ENCODE peak calls at places on chromosomes 16 and 17, in four cellular contexts. S is H1, G is H9, M is IMR-90. X is an unnamed sample.

GRCh38 chr16:71775949-71776348 is 32.7 kb downstream of the AP1G1 start:
- DNase-seq in G (no peak), S (no peak), M (no peak), X (no peak)

GRCh38 chr17:7034955-7035590 is 742 bp upstream of the SLC16A13 start:
- DNase-seq in G (no peak), S (no peak), M (no peak), X (no peak)

GRCh38 chr17:42647778-42648177 is 11.3 kb upstream of the TUBG2 start:
- DNase-seq in S (no peak), G (no peak), M (no peak), X (no peak)

GRCh38 chr17:43169561-43170139 is 1.4 kb upstream of the NBR1 start:
- DNase-seq in S (no peak), M (peak; percentile 26), G (peak; percentile 54), X (peak; percentile 62)

GRCh38 chr16:57422026-57422944 is 17.7 kb downstream of the CCL17 start:
- DNase-seq in G (peak; percentile 51), M (peak; percentile 72), S (no peak), X (peak; percentile 74)

GRCh38 chr16:75818491-75818890 is 92.2 kb upstream of the CPHXL start:
- DNase-seq in G (no peak), S (no peak), M (no peak), X (no peak)

GRCh38 chr16:56425439-56425832 is at the start of gene AMFR:
- DNase-seq in S (peak; percentile 31), M (peak; percentile 80), G (peak; percentile 66), X (peak; percentile 88)

GRCh38 chr16:67654069-67654911 is 5.8 kb downstream of the ACD start:
- DNase-seq in M (no peak), S (no peak), G (no peak), X (no peak)

GRCh38 chr16:5450435-5451104 is 353.0 kb upstream of the EEF2KMT start:
- DNase-seq in G (peak; percentile 63), M (no peak), S (peak; percentile 64), X (peak; percentile 83)

GRCh38 chr16:3401719-3402397 is 843 bp downstream of the ZNF174 start:
- DNase-seq in S (no peak), G (peak; percentile 45), M (peak; percentile 18), X (peak; percentile 40)

GRCh38 chr16:2333772-2334379 is 6.7 kb downstream of the ABCA3 start:
- DNase-seq in M (no peak), G (no peak), S (no peak), X (peak; percentile 59)

GRCh38 chr16:15966420-15967222 is 17.2 kb downstream of the ABCC1 start:
- DNase-seq in S (no peak), M (peak; percentile 87), G (no peak), X (peak; percentile 58)

DNA sequence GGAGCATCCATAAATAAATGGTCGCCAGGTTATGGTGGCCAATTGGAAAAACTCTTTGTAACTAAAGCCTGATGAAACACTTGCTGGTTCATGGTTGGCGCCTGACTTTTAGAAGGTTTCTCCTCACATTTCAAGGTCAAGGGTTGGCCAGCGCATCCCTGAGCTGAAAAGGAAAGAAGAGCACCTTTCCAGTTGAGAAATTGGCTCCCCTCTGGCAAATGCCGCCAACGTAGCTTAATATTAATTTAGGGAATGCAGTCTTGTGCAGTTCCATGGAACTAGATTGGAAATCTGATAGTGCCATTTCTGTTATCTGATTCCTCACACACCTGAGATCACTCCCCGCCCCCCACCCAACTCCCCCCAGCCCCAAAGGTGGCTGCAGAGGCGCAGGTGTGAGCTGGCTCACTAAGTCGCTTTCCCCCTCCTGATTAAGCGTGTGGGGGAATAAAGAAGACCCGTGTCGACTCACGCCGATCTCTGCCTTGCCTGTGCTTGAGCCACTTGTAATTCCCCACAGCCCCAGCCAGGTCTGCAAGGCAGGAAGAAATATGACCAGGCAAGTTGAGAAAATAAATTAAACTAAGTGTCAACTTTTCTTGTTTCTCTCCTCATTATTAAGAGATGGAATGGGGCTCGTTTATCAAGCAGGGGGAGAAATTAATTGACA is 157.8 kb downstream of the CCDC182 start:
- DNase-seq in M (no peak), G (no peak), S (no peak), X (no peak)
- H3K56ac ChIP-seq in M (no peak overlapping the region), G (no peak overlapping the region), S (no peak overlapping the region), X (no peak overlapping the region)

GRCh38 chr16:77035361-77035760 is 155.6 kb upstream of the MON1B start:
- DNase-seq in G (no peak), M (no peak), S (no peak), X (no peak)
- H3K56ac ChIP-seq in G (no peak overlapping the region), M (no peak overlapping the region), S (no peak overlapping the region), X (no peak overlapping the region)

GRCh38 chr16:78684655-78685400 is 585.4 kb downstream of the WWOX start:
- DNase-seq in M (no peak), G (no peak), S (no peak), X (no peak)
- H3K56ac ChIP-seq in M (no peak overlapping the region), G (no peak overlapping the region), S (no peak overlapping the region), X (no peak overlapping the region)

DNA sequence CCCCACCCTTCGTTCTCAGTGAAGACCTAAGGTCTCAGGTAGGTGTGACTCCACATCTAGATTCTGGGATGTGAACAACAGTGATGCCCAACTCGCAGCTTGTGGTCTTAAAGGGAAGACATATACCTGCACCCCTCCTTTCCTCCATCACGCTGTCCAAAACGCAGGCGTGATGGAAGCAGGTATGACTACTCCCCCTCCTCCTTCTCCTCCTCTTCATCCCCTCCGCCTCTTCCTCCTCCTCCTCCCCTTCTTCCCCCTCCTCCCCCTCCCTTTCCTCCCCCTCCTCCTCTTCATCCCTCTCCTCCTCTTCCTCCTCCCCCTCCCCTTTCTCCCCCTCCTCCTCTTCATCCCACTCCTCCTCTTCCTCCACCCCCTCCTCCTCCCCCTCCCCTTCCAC is 352.3 kb downstream of the FOXL1 start:
- DNase-seq in G (no peak), S (no peak), M (no peak), X (no peak)
- H3K56ac ChIP-seq in G (no peak overlapping the region), S (no peak overlapping the region), M (no peak overlapping the region), X (no peak overlapping the region)

DNA sequence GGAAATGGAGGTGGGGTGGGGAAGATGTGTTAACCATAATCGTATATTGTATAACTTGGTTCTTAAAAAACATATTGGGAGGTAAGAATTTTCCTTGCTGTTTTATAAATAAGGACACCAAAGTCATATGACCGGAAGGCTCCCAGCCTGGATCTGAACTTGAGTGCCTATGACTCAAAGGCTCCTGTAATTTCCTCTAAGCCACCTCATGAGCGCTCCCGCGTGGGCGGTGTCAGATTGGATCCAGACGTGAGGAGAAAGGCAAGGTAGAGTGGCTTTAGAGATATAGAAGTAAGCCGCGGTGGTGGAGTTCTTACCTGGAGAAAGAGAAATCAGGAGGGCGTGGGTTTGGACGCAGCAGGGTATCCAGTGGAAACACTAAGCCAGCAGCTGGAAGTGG is 196.2 kb upstream of the NLRP1 start:
- DNase-seq in G (no peak), S (no peak), M (peak; percentile 79), X (no peak)
- H3K56ac ChIP-seq in G (no peak overlapping the region), S (no peak overlapping the region), M (peak overlapping the region; percentile 1), X (no peak overlapping the region)

GRCh38 chr17:78605429-78605828 is 28.2 kb upstream of the DNAH17 start:
- DNase-seq in G (no peak), M (no peak), S (no peak), X (no peak)
- H3K56ac ChIP-seq in G (no peak overlapping the region), M (no peak overlapping the region), S (no peak overlapping the region), X (no peak overlapping the region)

GRCh38 chr16:70495425-70496182 is 27.8 kb downstream of the COG4 start:
- DNase-seq in S (no peak), G (no peak), M (no peak), X (no peak)
- H3K56ac ChIP-seq in S (no peak overlapping the region), G (no peak overlapping the region), M (no peak overlapping the region), X (no peak overlapping the region)

GRCh38 chr17:76383645-76384221 is 676 bp upstream of the SPHK1 start:
- DNase-seq in M (peak; percentile 53), S (no peak), G (peak; percentile 74), X (peak; percentile 78)

GRCh38 chr17:76385892-76386786 is 1.7 kb downstream of the SPHK1 start:
- DNase-seq in G (peak; percentile 90), S (no peak), M (peak; percentile 78), X (peak; percentile 86)

GRCh38 chr17:76386966-76387765 is 2.8 kb downstream of the SPHK1 start:
- DNase-seq in S (no peak), G (no peak), M (no peak), X (no peak)

GRCh38 chr17:76384222-76384986 is at the start of gene SPHK1:
- DNase-seq in M (peak; percentile 81), S (no peak), G (peak; percentile 75), X (peak; percentile 84)

DNA sequence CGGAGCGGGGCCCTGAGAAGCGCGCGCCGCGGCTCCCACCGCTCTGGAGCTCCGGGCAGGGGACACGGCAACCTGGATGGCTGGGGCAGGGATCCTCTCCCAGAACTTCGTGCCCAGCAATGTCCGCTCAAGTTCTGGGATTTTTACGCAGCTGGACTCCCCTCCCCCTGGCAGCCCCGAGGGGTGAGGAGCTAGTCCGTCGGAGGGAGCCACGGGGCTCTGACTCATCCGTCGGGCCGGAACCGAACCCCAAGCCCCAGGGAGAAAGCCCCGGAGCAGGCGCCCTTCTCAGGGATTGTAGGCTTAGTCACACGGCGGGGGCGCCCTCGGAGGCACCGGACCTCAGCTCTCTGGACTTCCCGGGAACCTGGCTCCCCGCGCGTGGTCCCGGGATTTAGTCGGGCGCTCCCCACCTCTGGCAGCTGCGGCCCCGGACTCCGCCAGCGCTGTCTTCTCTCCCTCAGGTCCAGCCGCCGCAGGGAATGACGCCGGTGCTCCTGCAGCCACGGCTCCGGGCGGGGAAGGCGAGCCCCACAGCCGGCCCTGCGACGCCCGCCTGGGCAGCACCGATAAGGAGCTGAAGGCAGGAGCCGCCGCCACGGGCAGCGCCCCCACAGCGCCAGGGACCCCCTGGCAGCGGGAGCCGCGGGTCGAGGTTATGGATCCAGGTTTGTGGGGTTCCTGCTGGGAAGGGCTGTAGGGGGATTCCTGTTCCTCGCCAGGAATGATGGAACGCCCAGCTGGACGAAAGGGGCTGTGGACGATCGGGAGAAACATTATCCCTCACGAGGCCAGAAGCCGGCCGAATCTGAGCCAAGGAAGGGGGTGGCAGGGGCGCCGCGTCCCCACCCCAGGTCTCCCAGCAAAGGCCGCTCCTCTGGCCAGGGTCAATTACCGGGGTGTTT is 830 bp downstream of the SPHK1 start:
- DNase-seq in G (peak; percentile 55), S (no peak), M (peak; percentile 73), X (peak; percentile 45)
- H3K56ac ChIP-seq in G (no peak overlapping the region), S (no peak overlapping the region), M (peak overlapping the region; percentile 50), X (peak overlapping the region; percentile 83)

GRCh38 chr17:53971361-53971760 is 148.6 kb downstream of the KIF2B start:
- DNase-seq in S (no peak), M (no peak), G (no peak), X (peak; percentile 30)
- H3K56ac ChIP-seq in S (no peak overlapping the region), M (no peak overlapping the region), G (no peak overlapping the region), X (no peak overlapping the region)

GRCh38 chr17:30520882-30521281 is 43.7 kb downstream of the GOSR1 start:
- DNase-seq in G (no peak), M (no peak), S (no peak), X (no peak)
- H3K56ac ChIP-seq in G (no peak overlapping the region), M (no peak overlapping the region), S (no peak overlapping the region), X (no peak overlapping the region)

X was measured in mesendoderm.